ENCODE peak calls at places on chromosomes 2 and 18, in five cellular contexts. B is caudate nucleus, K is WTC11, J is T-helper 9 cell, S is HL-60. V is an unnamed sample.

GRCh38 chr2:37378411-37378810 is 34.0 kb downstream of the QPCT start:
- DNase-seq in B (no peak), K (no peak), J (no peak), S (no peak), V (no peak)

GRCh38 chr2:226115832-226116200 is 683.8 kb downstream of the IRS1 start:
- DNase-seq in B (no peak), K (no peak), J (no peak), S (no peak), V (no peak)

GRCh38 chr2:84894758-84895520 is 10.5 kb upstream of the TMSB10 start:
- DNase-seq in B (no peak), K (no peak), J (no peak), S (no peak), V (no peak)

GRCh38 chr2:226985227-226985946 is 149.5 kb downstream of the RHBDD1 start:
- DNase-seq in B (no peak), K (peak), J (no peak), S (no peak), V (peak)

GRCh38 chr18:77250926-77251729 is 1.5 kb downstream of the GALR1 start:
- DNase-seq in B (no peak), K (peak), J (no peak), S (no peak), V (peak)

GRCh38 chr2:25251461-25252273 is 83.3 kb upstream of the POMC start:
- DNase-seq in B (no peak), K (peak), J (peak), S (no peak), V (peak)

GRCh38 chr2:10721344-10722251 is at the start of gene ATP6V1C2:
- DNase-seq in B (no peak), K (peak), J (no peak), S (no peak), V (peak)

GRCh38 chr18:79533146-79533545 is 137.4 kb downstream of the NFATC1 start:
- DNase-seq in B (no peak), K (peak), J (no peak), S (no peak), V (no peak)

GRCh38 chr2:98308068-98308467 is 38.2 kb upstream of the CNGA3 start:
- DNase-seq in B (no peak), K (no peak), J (no peak), S (no peak), V (no peak)

GRCh38 chr2:166375205-166375735 is 474 bp downstream of the SCN9A start:
- DNase-seq in B (no peak), K (no peak), J (no peak), S (no peak), V (no peak)

V was measured in nephron progenitor cell.